ENCODE peak calls at places on chromosomes 4 and X, in eight cellular contexts. G, R, O, A, Y, T, F and Q are unnamed samples.

GRCh38 chrX:40158036-40158706 is 60.4 kb upstream of the BCOR start:
- DNase-seq in R (no peak), F (peak), A (no peak), G (peak), O (no peak), Y (peak), T (no peak), Q (no peak)

GRCh38 chr4:148060264-148061138 is 328.6 kb downstream of the ARHGAP10 start:
- DNase-seq in O (no peak), R (no peak), G (no peak), A (peak), T (no peak), F (no peak), Y (no peak), Q (no peak)

GRCh38 chrX:49977319-49978090 is 55.1 kb downstream of the CLCN5 start:
- DNase-seq in A (no peak), G (no peak), Y (no peak), R (no peak), O (no peak), T (no peak), F (no peak), Q (no peak)

GRCh38 chr4:17786567-17786966 is 5.1 kb upstream of the FAM184B start:
- DNase-seq in T (no peak), A (peak), Y (no peak), O (no peak), G (no peak), R (no peak), F (no peak), Q (no peak)

GRCh38 chr4:153402366-153402765 is 57.9 kb downstream of the MND1 start:
- DNase-seq in O (no peak), A (no peak), R (no peak), T (no peak), F (no peak), Y (no peak), G (no peak), Q (no peak)

GRCh38 chr4:10629394-10629793 is 55.2 kb downstream of the CLNK start:
- DNase-seq in Y (no peak), G (no peak), R (no peak), O (no peak), F (no peak), T (no peak), A (no peak), Q (no peak)

GRCh38 chrX:77785400-77785745 is 643 bp downstream of the ATRX start:
- DNase-seq in R (no peak), A (peak), O (peak), Y (peak), T (no peak), F (peak), G (peak), Q (peak)

GRCh38 chr4:69830529-69831269 is 29.2 kb downstream of the SULT1E1 start:
- DNase-seq in F (no peak), G (peak), T (no peak), A (peak), R (no peak), Y (no peak), O (no peak), Q (peak)

GRCh38 chr4:163113921-163114703 is 52.6 kb downstream of the NAF1 start:
- DNase-seq in R (no peak), A (no peak), Y (no peak), G (no peak), F (no peak), O (no peak), T (no peak), Q (no peak)

GRCh38 chrX:47644557-47645091 is 5.7 kb downstream of the ELK1 start:
- DNase-seq in O (no peak), G (peak), A (peak), F (peak), R (no peak), T (no peak), Y (no peak), Q (peak)

GRCh38 chr4:95107004-95107403 is 349.2 kb downstream of the BMPR1B start:
- DNase-seq in A (no peak), F (no peak), Y (no peak), T (no peak), G (no peak), O (no peak), R (no peak), Q (no peak)

GRCh38 chr4:87165886-87166285 is 54.5 kb downstream of the KLHL8 start:
- DNase-seq in G (peak), O (no peak), T (no peak), Y (no peak), F (no peak), R (no peak), A (no peak), Q (no peak)

GRCh38 chrX:47012131-47012530 is 66.1 kb upstream of the RGN start:
- DNase-seq in F (no peak), A (no peak), T (no peak), G (no peak), O (no peak), Y (no peak), R (no peak), Q (no peak)